ENCODE peak calls at places on chromosomes 3 and 15, in six cellular contexts. One of them, this sample, is unnamed. For H3K36me3, the result is how much of the 10 kb centered on the place peaks cover.

GRCh38 chr3:13281657-13282527 is 138.2 kb downstream of the NUP210 start:
- DNase-seq in psoas muscle: peak
- DNase-seq in ascending aorta: no peak
- DNase-seq in DND-41: no peak
- DNase-seq in mammary epithelial cell: no peak
- DNase-seq in aorta: no peak
- DNase-seq in this sample: peak

GRCh38 chr3:65439641-65440040 is 599.1 kb downstream of the MAGI1 start:
- DNase-seq in psoas muscle: peak
- DNase-seq in ascending aorta: no peak
- DNase-seq in DND-41: peak
- DNase-seq in mammary epithelial cell: peak
- DNase-seq in aorta: no peak
- DNase-seq in this sample: peak

GRCh38 chr3:164231718-164232117 is 846.6 kb downstream of the SI start:
- DNase-seq in psoas muscle: no peak
- DNase-seq in ascending aorta: no peak
- DNase-seq in DND-41: no peak
- DNase-seq in mammary epithelial cell: no peak
- DNase-seq in aorta: no peak
- DNase-seq in this sample: no peak

GRCh38 chr15:91521996-91522395 is 331.5 kb upstream of the SLCO3A1 start:
- DNase-seq in psoas muscle: no peak
- DNase-seq in ascending aorta: no peak
- DNase-seq in DND-41: no peak
- DNase-seq in mammary epithelial cell: peak
- DNase-seq in aorta: no peak
- DNase-seq in this sample: no peak

GRCh38 chr3:188400494-188401243 is 246.7 kb downstream of the LPP start:
- DNase-seq in psoas muscle: no peak
- DNase-seq in ascending aorta: no peak
- DNase-seq in DND-41: peak
- DNase-seq in mammary epithelial cell: no peak
- DNase-seq in aorta: no peak
- DNase-seq in this sample: no peak

GRCh38 chr15:77493324-77493907 is 72.7 kb downstream of the HMG20A start:
- DNase-seq in psoas muscle: no peak
- DNase-seq in ascending aorta: no peak
- DNase-seq in DND-41: no peak
- DNase-seq in mammary epithelial cell: no peak
- DNase-seq in aorta: no peak
- DNase-seq in this sample: no peak

GRCh38 chr15:83380682-83381081 is 66.5 kb upstream of the SH3GL3 start:
- DNase-seq in psoas muscle: no peak
- DNase-seq in ascending aorta: no peak
- DNase-seq in DND-41: peak
- DNase-seq in mammary epithelial cell: peak
- DNase-seq in aorta: no peak
- DNase-seq in this sample: no peak

GRCh38 chr15:25504307-25504706 is 65.5 kb upstream of the UBE3A start:
- DNase-seq in psoas muscle: no peak
- DNase-seq in ascending aorta: no peak
- DNase-seq in DND-41: no peak
- DNase-seq in mammary epithelial cell: no peak
- DNase-seq in aorta: no peak
- DNase-seq in this sample: no peak

GRCh38 chr3:94520364-94520763 is 457.5 kb downstream of the NSUN3 start:
- DNase-seq in psoas muscle: no peak
- DNase-seq in ascending aorta: no peak
- DNase-seq in DND-41: no peak
- DNase-seq in mammary epithelial cell: no peak
- DNase-seq in aorta: no peak
- DNase-seq in this sample: no peak

GRCh38 chr15:52252781-52253180 is 42.8 kb downstream of the MYO5C start:
- DNase-seq in psoas muscle: no peak
- DNase-seq in ascending aorta: no peak
- DNase-seq in DND-41: no peak
- DNase-seq in mammary epithelial cell: peak
- DNase-seq in aorta: no peak
- DNase-seq in this sample: no peak

GRCh38 chr15:99099661-99100060 is 5.2 kb upstream of the SYNM start:
- DNase-seq in psoas muscle: no peak
- DNase-seq in ascending aorta: no peak
- DNase-seq in DND-41: no peak
- DNase-seq in mammary epithelial cell: no peak
- DNase-seq in aorta: no peak
- DNase-seq in this sample: no peak

GRCh38 chr3:141740349-141740748 is 2.3 kb downstream of the RNF7 start:
- DNase-seq in psoas muscle: no peak
- DNase-seq in ascending aorta: no peak
- DNase-seq in DND-41: no peak
- DNase-seq in mammary epithelial cell: no peak
- DNase-seq in aorta: no peak
- DNase-seq in this sample: no peak

GRCh38 chr3:124263168-124263567 is 271.2 kb upstream of the ROPN1 start:
- DNase-seq in psoas muscle: no peak
- DNase-seq in ascending aorta: no peak
- DNase-seq in DND-41: no peak
- DNase-seq in mammary epithelial cell: peak
- DNase-seq in aorta: peak
- DNase-seq in this sample: no peak

GRCh38 chr3:73668366-73668765 is 43.6 kb upstream of the PDZRN3 start:
- DNase-seq in psoas muscle: no peak
- DNase-seq in ascending aorta: no peak
- DNase-seq in DND-41: no peak
- DNase-seq in mammary epithelial cell: no peak
- DNase-seq in aorta: no peak
- DNase-seq in this sample: no peak

GRCh38 chr3:127096256-127097008 is 96.5 kb upstream of the PRR23E start:
- DNase-seq in psoas muscle: no peak
- DNase-seq in ascending aorta: no peak
- DNase-seq in DND-41: no peak
- DNase-seq in mammary epithelial cell: no peak
- DNase-seq in aorta: no peak
- DNase-seq in this sample: no peak

GRCh38 chr3:156787926-156788663 is 38.1 kb upstream of the LEKR1 start:
- DNase-seq in psoas muscle: no peak
- DNase-seq in ascending aorta: no peak
- DNase-seq in DND-41: no peak
- DNase-seq in mammary epithelial cell: peak
- DNase-seq in aorta: no peak
- DNase-seq in this sample: no peak

GRCh38 chr3:108477511-108478147 is 32.8 kb downstream of the MYH15 start:
- DNase-seq in psoas muscle: peak
- DNase-seq in ascending aorta: no peak
- DNase-seq in DND-41: peak
- DNase-seq in mammary epithelial cell: peak
- DNase-seq in aorta: no peak
- DNase-seq in this sample: no peak

GRCh38 chr15:57462391-57462790 is 86.1 kb downstream of the CGNL1 start:
- DNase-seq in psoas muscle: no peak
- DNase-seq in ascending aorta: no peak
- DNase-seq in DND-41: no peak
- DNase-seq in mammary epithelial cell: peak
- DNase-seq in aorta: no peak
- DNase-seq in this sample: no peak

GRCh38 chr3:46670000-46670890 is 23.2 kb downstream of the ALS2CL start:
- DNase-seq in psoas muscle: no peak
- DNase-seq in ascending aorta: peak
- DNase-seq in DND-41: no peak
- DNase-seq in mammary epithelial cell: no peak
- DNase-seq in aorta: peak
- DNase-seq in this sample: no peak

GRCh38 chr3:186359078-186359477 is 3.0 kb downstream of the DGKG start:
- DNase-seq in psoas muscle: no peak
- DNase-seq in ascending aorta: no peak
- DNase-seq in DND-41: no peak
- DNase-seq in mammary epithelial cell: no peak
- DNase-seq in aorta: no peak
- DNase-seq in this sample: no peak

GRCh38 chr3:11438636-11439035 is 166.4 kb downstream of the ATG7 start:
- DNase-seq in psoas muscle: no peak
- DNase-seq in ascending aorta: no peak
- DNase-seq in DND-41: no peak
- DNase-seq in mammary epithelial cell: no peak
- DNase-seq in aorta: no peak
- DNase-seq in this sample: no peak

GRCh38 chr3:105661461-105661860 is 207.4 kb downstream of the CBLB start:
- DNase-seq in psoas muscle: no peak
- DNase-seq in ascending aorta: no peak
- DNase-seq in DND-41: no peak
- DNase-seq in mammary epithelial cell: no peak
- DNase-seq in aorta: no peak
- DNase-seq in this sample: no peak

GRCh38 chr15:69718445-69718844 is 265.8 kb downstream of the RPLP1 start:
- DNase-seq in psoas muscle: no peak
- DNase-seq in ascending aorta: no peak
- DNase-seq in DND-41: no peak
- DNase-seq in mammary epithelial cell: no peak
- DNase-seq in aorta: no peak
- DNase-seq in this sample: no peak

DNA sequence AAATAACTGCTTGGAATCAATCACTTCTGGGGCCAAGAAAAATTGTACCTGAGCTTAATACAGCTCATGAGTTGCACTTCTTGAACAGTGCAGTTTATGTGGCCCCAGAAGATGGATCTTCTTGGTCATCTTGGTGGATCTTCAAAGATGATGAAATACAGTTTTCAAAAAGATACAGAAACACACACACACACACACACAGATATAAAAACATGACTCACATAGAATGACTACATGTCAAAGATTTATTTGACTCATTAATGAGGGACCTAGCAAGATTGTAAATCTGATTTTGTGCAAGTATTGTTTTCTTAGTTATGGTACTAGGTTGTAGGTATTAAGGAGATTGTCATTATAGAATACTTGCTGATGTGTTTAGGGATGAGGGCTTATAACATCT is 32.6 kb downstream of the PDCD6IP start:
- DNase-seq in psoas muscle: no peak
- DNase-seq in ascending aorta: no peak
- DNase-seq in DND-41: no peak
- DNase-seq in mammary epithelial cell: peak
- DNase-seq in aorta: no peak
- DNase-seq in this sample: no peak
- H3K36me3 ChIP-seq in psoas muscle: under half
- H3K36me3 ChIP-seq in ascending aorta: under half
- H3K36me3 ChIP-seq in DND-41: under half
- H3K36me3 ChIP-seq in mammary epithelial cell: under half
- H3K36me3 ChIP-seq in aorta: under half
- H3K36me3 ChIP-seq in this sample: under half

GRCh38 chr15:64158363-64159134 is 4.3 kb downstream of the PPIB start:
- DNase-seq in psoas muscle: no peak
- DNase-seq in ascending aorta: no peak
- DNase-seq in DND-41: no peak
- DNase-seq in mammary epithelial cell: no peak
- DNase-seq in aorta: no peak
- DNase-seq in this sample: no peak
- H3K27ac ChIP-seq in psoas muscle: no peak
- H3K27ac ChIP-seq in ascending aorta: no peak
- H3K27ac ChIP-seq in DND-41: no peak
- H3K27ac ChIP-seq in mammary epithelial cell: no peak
- H3K27ac ChIP-seq in aorta: no peak
- H3K27ac ChIP-seq in this sample: no peak

DNA sequence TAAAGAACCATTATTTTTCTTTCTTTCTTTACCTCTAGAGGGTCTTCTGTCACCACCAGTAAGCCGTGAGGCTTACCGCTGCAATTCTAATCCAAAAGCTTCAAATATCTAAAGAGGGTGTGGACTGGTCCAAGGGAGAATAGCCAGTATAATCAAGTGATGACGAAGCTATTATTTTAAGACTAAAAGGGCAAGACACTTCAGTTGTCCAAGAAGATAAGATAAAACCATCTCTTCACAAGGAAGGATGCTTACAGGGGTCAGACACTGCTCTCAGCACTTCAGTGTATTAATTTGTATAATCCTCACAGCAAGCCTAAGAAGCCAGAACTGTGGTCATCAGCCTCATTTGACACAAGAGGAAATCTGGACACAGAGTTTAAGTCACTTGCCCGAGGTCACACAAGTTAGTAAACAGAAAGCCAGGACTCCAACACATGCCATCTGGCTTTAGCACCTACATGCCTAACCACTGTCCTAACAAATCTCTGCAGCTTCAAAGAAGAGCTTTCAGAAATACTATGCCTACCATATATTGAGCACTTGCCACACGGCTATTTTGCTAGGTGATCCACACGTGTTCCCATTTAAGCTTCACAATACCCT is 14.6 kb downstream of the HDC start:
- DNase-seq in psoas muscle: no peak
- DNase-seq in ascending aorta: no peak
- DNase-seq in DND-41: no peak
- DNase-seq in mammary epithelial cell: no peak
- DNase-seq in aorta: no peak
- DNase-seq in this sample: no peak
- H3K36me3 ChIP-seq in psoas muscle: under half
- H3K36me3 ChIP-seq in ascending aorta: under half
- H3K36me3 ChIP-seq in DND-41: under half
- H3K36me3 ChIP-seq in mammary epithelial cell: under half
- H3K36me3 ChIP-seq in aorta: under half
- H3K36me3 ChIP-seq in this sample: under half

DNA sequence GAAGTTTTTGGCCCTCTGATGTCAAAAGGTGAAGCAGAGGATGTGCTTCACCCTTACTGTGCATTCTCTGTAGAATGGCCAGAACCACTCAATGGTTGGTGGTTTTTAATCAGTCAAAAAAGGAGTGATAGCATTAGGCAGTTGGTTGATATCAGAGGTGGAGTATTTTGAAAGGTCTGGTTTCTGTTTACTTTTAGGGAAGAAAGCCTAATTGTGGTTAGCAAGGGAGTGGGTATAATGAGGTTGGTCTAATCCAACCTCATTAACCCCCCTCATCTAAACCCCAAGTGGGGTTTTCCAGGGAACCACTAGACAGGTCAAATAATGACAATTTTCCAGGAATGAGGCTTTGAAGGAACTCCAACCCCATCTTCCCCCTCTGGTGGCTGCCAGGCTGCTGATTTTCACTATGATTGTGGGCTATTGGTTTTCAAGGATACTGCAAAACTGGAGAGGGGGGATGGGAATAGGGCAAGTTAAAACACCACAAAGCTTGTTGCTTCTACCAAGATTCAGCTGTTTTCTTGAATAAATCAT is 10.5 kb upstream of the ZNF662 start:
- DNase-seq in psoas muscle: no peak
- DNase-seq in ascending aorta: no peak
- DNase-seq in DND-41: no peak
- DNase-seq in mammary epithelial cell: no peak
- DNase-seq in aorta: no peak
- DNase-seq in this sample: no peak
- H3K27ac ChIP-seq in psoas muscle: no peak
- H3K27ac ChIP-seq in ascending aorta: no peak
- H3K27ac ChIP-seq in DND-41: no peak
- H3K27ac ChIP-seq in mammary epithelial cell: no peak
- H3K27ac ChIP-seq in aorta: no peak
- H3K27ac ChIP-seq in this sample: no peak